ENCODE peak calls at places on chromosomes 16 and 17, in nine cellular contexts. Z is stomach, Q is prostate gland, A is retinal pigment epithelial cell, M is AG09319, R is HCT116, W is mucosa of descending colon, P is endothelial cell, B is AG04450. X is an unnamed sample.

GRCh38 chr17:78849026-78849425 is 8.4 kb upstream of the USP36 start:
- DNase-seq in W (no peak), A (no peak), M (no peak), R (no peak), B (no peak), P (no peak), Q (no peak), Z (no peak), X (no peak)

GRCh38 chr17:15398291-15398690 is 56.9 kb upstream of the TEKT3 start:
- DNase-seq in A (no peak), Z (no peak), W (no peak), P (no peak), Q (no peak), R (peak), B (no peak), M (no peak), X (no peak)

GRCh38 chr16:79658301-79659001 is 57.9 kb upstream of the MAF start:
- DNase-seq in R (no peak), W (peak), A (peak), B (peak), Z (peak), M (peak), Q (peak), P (no peak), X (no peak)

GRCh38 chr16:56691885-56692284 is 9.6 kb downstream of the MT1X start:
- DNase-seq in R (peak), W (peak), M (no peak), B (no peak), Q (peak), P (no peak), A (peak), Z (no peak), X (no peak)

GRCh38 chr17:27609606-27610303 is 21.2 kb upstream of the LGALS9 start:
- DNase-seq in Z (peak), M (peak), R (no peak), B (no peak), P (peak), Q (peak), A (no peak), W (peak), X (no peak)

GRCh38 chr16:70454221-70455034 is at the start of gene FCSK:
- DNase-seq in Q (peak), M (no peak), W (peak), B (peak), A (no peak), P (peak), R (peak), Z (peak), X (peak)

GRCh38 chr17:8020251-8020650 is 17.8 kb downstream of the GUCY2D start:
- DNase-seq in W (no peak), Q (no peak), R (no peak), M (no peak), Z (no peak), B (no peak), A (no peak), P (no peak), X (no peak)

GRCh38 chr17:43988301-43988700 is 16.1 kb upstream of the NAGS start:
- DNase-seq in M (no peak), Z (no peak), P (no peak), W (no peak), B (no peak), Q (no peak), A (no peak), R (no peak), X (no peak)

GRCh38 chr17:62206550-62206949 is 141.5 kb upstream of the MED13 start:
- DNase-seq in Z (no peak), M (no peak), B (no peak), A (no peak), W (no peak), P (no peak), Q (no peak), R (no peak), X (no peak)

GRCh38 chr16:3587547-3588110 is 10.4 kb upstream of the NLRC3 start:
- DNase-seq in A (no peak), R (no peak), P (no peak), Z (no peak), B (no peak), W (no peak), Q (no peak), M (no peak), X (no peak)

GRCh38 chr16:73022534-73022933 is 25.4 kb downstream of the ZFHX3 start:
- DNase-seq in W (no peak), P (no peak), B (no peak), Q (no peak), M (no peak), Z (no peak), R (no peak), A (no peak), X (no peak)

GRCh38 chr16:1309888-1310831 is 724 bp downstream of the UBE2I start:
- DNase-seq in A (no peak), R (no peak), Q (no peak), M (no peak), P (no peak), Z (peak), B (no peak), W (peak), X (peak)

GRCh38 chr17:17054636-17055035 is 12.4 kb downstream of the MPRIP start:
- DNase-seq in W (no peak), P (no peak), B (no peak), R (no peak), Z (peak), A (no peak), M (no peak), Q (no peak), X (no peak)

GRCh38 chr16:11312718-11313492 is 31.8 kb upstream of the PRM1 start:
- DNase-seq in W (peak), R (peak), Z (peak), Q (no peak), B (no peak), M (peak), A (no peak), P (no peak), X (no peak)

GRCh38 chr16:13883266-13883665 is 36.7 kb upstream of the ERCC4 start:
- DNase-seq in Q (peak), P (no peak), M (no peak), R (no peak), Z (no peak), W (no peak), A (no peak), B (no peak), X (no peak)

GRCh38 chr17:16091773-16092172 is 92.1 kb downstream of the TTC19 start:
- DNase-seq in P (no peak), W (no peak), Q (no peak), M (no peak), Z (no peak), B (no peak), A (no peak), R (no peak), X (no peak)

GRCh38 chr16:71384073-71384724 is 25.7 kb downstream of the CALB2 start:
- DNase-seq in W (no peak), Z (no peak), R (no peak), A (no peak), Q (no peak), M (no peak), P (no peak), B (no peak), X (no peak)

GRCh38 chr16:89847056-89847929 is 19.0 kb downstream of the SPIRE2 start:
- DNase-seq in P (no peak), B (no peak), Q (no peak), A (no peak), M (no peak), W (peak), Z (no peak), R (no peak), X (no peak)

GRCh38 chr17:9880582-9880999 is 24.5 kb downstream of the RCVRN start:
- DNase-seq in P (no peak), M (no peak), B (no peak), Z (no peak), A (peak), Q (no peak), W (no peak), R (peak), X (no peak)

GRCh38 chr16:11797957-11798299 is 870 bp upstream of the ZC3H7A start:
- DNase-seq in W (no peak), P (peak), A (no peak), Z (no peak), M (no peak), R (no peak), Q (no peak), B (no peak), X (no peak)

GRCh38 chr17:33875973-33876372 is 379.1 kb upstream of the CCL2 start:
- DNase-seq in R (no peak), P (no peak), B (no peak), M (no peak), Z (no peak), W (no peak), Q (no peak), A (no peak), X (no peak)

GRCh38 chr16:85174871-85175723 is 62.8 kb upstream of the CIBAR2 start:
- DNase-seq in P (no peak), B (no peak), R (no peak), A (no peak), Z (no peak), W (no peak), M (no peak), Q (no peak), X (no peak)

GRCh38 chr16:85171809-85172464 is 59.7 kb upstream of the CIBAR2 start:
- DNase-seq in A (no peak), M (no peak), Q (no peak), W (no peak), R (no peak), P (no peak), B (no peak), Z (no peak), X (no peak)

GRCh38 chr16:85172465-85173071 is 60.3 kb upstream of the CIBAR2 start:
- DNase-seq in A (no peak), W (peak), M (no peak), Q (no peak), B (no peak), Z (no peak), R (peak), P (no peak), X (no peak)

GRCh38 chr16:85173981-85174751 is 61.9 kb upstream of the CIBAR2 start:
- DNase-seq in R (peak), Q (no peak), W (peak), A (no peak), B (no peak), Z (peak), P (no peak), M (no peak), X (no peak)

GRCh38 chr16:85173077-85173980 is 61.1 kb upstream of the CIBAR2 start:
- DNase-seq in W (no peak), Q (no peak), B (peak), P (peak), R (peak), Z (no peak), A (no peak), M (no peak), X (no peak)
- TF ChIP-seq CTCF in W (no peak), Q (no peak), B (peak), P (no peak), R (peak), Z (no peak), A (peak), M (peak), X (no peak)

GRCh38 chr17:80201446-80201845 is 18.7 kb downstream of the SGSH start:
- DNase-seq in M (no peak), W (no peak), P (no peak), B (no peak), R (no peak), Q (no peak), A (no peak), Z (no peak), X (no peak)

GRCh38 chr17:80208050-80208449 is 12.1 kb downstream of the SGSH start:
- DNase-seq in Z (no peak), P (no peak), W (no peak), R (no peak), A (no peak), Q (no peak), B (no peak), M (no peak), X (no peak)

GRCh38 chr17:80204626-80205468 is 15.3 kb downstream of the SGSH start:
- DNase-seq in B (no peak), Z (no peak), R (no peak), Q (no peak), M (no peak), A (no peak), W (no peak), P (no peak), X (no peak)

GRCh38 chr17:80202197-80202596 is 17.9 kb downstream of the SGSH start:
- DNase-seq in B (no peak), A (no peak), Z (no peak), R (no peak), P (no peak), M (no peak), W (no peak), Q (no peak), X (no peak)

DNA sequence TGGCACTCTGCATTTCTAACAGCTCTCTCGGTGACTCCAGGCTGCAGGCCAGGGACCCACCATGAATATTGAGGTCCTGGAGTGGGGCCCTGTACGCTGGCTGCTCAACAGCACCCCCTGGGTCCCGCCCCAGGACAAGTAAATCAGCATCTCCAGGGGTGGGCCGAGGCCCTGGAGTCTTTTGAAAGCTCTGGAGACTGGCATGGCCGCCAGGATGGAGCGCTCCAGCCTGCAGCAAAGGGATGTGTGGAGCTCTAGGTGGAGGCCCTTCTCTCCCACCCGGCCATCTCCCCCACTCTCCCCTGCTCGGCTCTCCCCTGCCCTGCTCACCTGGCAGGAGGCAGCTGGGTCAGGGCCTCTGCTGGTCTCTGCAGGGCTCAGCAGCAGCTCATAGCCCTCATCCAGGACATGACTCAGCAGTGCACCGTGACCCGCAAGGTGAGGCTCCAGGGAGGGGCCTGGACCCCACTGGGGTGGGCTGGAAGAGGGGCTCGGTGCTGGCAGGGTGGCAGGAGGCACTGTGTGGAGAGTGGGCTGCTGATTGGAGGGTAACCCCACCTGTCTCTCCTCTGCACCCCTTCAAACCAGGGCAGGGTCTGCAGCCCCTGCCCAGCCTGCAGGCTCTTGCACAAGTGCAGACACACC is 16.6 kb downstream of the SGSH start:
- DNase-seq in M (no peak), P (no peak), Q (no peak), R (no peak), B (no peak), A (no peak), Z (no peak), W (no peak), X (no peak)
- TF ChIP-seq CTCF in M (no peak), P (no peak), Q (no peak), R (peak), B (no peak), A (no peak), Z (no peak), W (no peak), X (no peak)

DNA sequence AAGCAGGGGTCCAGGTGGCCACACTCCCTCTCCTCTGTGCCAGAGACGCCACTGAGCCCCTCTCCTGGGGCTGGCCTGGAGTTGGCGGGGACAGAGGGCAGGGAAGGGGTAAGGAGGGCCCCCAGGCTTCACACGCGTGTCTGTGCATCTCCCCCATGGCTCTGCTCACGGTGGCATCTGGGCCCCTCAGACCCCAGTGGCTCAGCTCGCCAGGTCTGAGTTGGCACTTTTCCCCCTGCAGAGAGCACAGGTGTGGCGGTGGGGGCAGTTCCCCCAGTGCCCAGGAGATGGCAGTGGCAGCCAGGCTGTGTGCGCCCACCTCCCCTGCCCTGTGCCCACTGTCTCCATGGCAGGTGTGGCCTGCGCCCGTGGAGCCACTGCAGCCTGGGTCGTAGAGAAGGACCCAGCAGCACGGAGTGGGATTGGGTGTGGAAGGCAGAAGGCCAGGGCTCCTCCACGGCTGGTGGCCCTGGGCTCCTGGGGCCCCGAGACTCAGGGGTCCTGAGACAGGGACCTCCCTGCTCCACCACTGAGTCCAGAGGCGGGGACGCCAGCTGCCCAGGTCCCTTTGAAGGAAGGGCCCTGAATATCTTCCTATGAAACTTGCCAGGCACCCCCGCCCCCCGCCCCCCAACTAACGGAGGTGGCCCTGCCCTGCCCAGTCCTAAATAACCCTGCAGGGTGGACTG is 4.3 kb upstream of the APRT start:
- DNase-seq in P (peak), Q (no peak), R (no peak), Z (peak), W (peak), B (no peak), A (no peak), M (no peak), X (peak)
- TF ChIP-seq CTCF in P (peak), Q (peak), R (peak), Z (peak), W (peak), B (peak), A (peak), M (peak), X (peak)

DNA sequence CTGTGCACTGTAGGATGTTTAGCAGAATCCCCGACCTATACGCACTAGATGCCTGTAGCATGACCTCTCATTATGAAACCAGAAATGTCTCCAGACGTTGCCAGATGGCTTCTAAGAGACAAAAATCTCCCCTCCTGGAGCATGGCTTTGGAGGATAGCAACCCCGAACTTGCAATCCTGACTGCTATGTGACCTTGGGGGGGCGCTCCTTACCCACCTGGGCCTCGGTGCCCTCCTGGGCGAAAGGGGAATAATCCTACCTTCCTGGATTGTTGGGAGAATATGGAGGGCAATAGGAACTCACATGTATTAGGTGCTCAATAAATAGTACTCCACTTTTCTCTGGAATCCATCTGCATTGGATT is 8.1 kb downstream of the MRM1 start:
- DNase-seq in W (no peak), A (no peak), Z (no peak), P (no peak), B (no peak), R (no peak), M (no peak), Q (no peak), X (no peak)
- TF ChIP-seq CTCF in W (no peak), A (no peak), Z (no peak), P (no peak), B (no peak), R (no peak), M (no peak), Q (no peak), X (no peak)

GRCh38 chr17:58277726-58278595 is 2.8 kb downstream of the MPO start:
- DNase-seq in B (no peak), R (no peak), W (no peak), A (no peak), M (no peak), Z (no peak), P (no peak), Q (no peak), X (no peak)

GRCh38 chr17:58276423-58276822 is 4.3 kb downstream of the MPO start:
- DNase-seq in M (no peak), P (no peak), Q (no peak), B (no peak), R (no peak), A (no peak), W (no peak), Z (no peak), X (no peak)

GRCh38 chr17:58278661-58279015 is 2.1 kb downstream of the MPO start:
- DNase-seq in Q (no peak), R (no peak), M (no peak), W (no peak), P (no peak), A (no peak), B (no peak), Z (no peak), X (no peak)

GRCh38 chr17:58275417-58275816 is 5.3 kb downstream of the MPO start:
- DNase-seq in W (no peak), M (no peak), A (no peak), Q (no peak), Z (no peak), P (no peak), B (no peak), R (no peak), X (no peak)

GRCh38 chr17:58277107-58277506 is 3.6 kb downstream of the MPO start:
- DNase-seq in R (peak), P (no peak), A (no peak), W (peak), Z (no peak), M (no peak), B (no peak), Q (no peak), X (no peak)
- TF ChIP-seq CTCF in R (peak), P (peak), A (peak), W (peak), Z (no peak), M (peak), B (peak), Q (no peak), X (peak)

GRCh38 chr17:65158081-65158480 is 20.9 kb downstream of the RGS9 start:
- DNase-seq in B (no peak), Z (no peak), W (no peak), R (no peak), P (no peak), M (no peak), A (no peak), Q (no peak), X (no peak)
- TF ChIP-seq CTCF in B (no peak), Z (no peak), W (no peak), R (no peak), P (no peak), M (no peak), A (no peak), Q (no peak), X (no peak)

X was measured in natural killer cell.